ENCODE peak calls at places on chromosome 2, in eight cellular contexts. One of them, this sample, is unnamed.

GRCh38 chr2:19933351-19933981 is 31.7 kb upstream of the TTC32 start:
- DNase-seq in fibroblast of mammary gland: peak; percentile 63
- DNase-seq in tibial nerve: no peak
- DNase-seq in mammary epithelial cell: peak; percentile 56
- DNase-seq in fibroblast of the aortic adventitia: peak; percentile 67
- DNase-seq in BJ: peak; percentile 30
- DNase-seq in choroid plexus epithelial cell: peak; percentile 94
- DNase-seq in A673: peak; percentile 75
- DNase-seq in this sample: peak; percentile 72

GRCh38 chr2:88100489-88100858 is 27.4 kb downstream of the FABP1 start:
- DNase-seq in fibroblast of the aortic adventitia: no peak
- DNase-seq in BJ: no peak
- DNase-seq in mammary epithelial cell: no peak
- DNase-seq in fibroblast of mammary gland: no peak
- DNase-seq in A673: no peak
- DNase-seq in tibial nerve: no peak
- DNase-seq in choroid plexus epithelial cell: no peak
- DNase-seq in this sample: no peak

GRCh38 chr2:8926356-8926755 is 77.1 kb downstream of the MBOAT2 start:
- DNase-seq in fibroblast of the aortic adventitia: no peak
- DNase-seq in BJ: no peak
- DNase-seq in mammary epithelial cell: no peak
- DNase-seq in fibroblast of mammary gland: no peak
- DNase-seq in choroid plexus epithelial cell: no peak
- DNase-seq in tibial nerve: no peak
- DNase-seq in A673: no peak
- DNase-seq in this sample: no peak

GRCh38 chr2:199757466-199757865 is 93.5 kb downstream of the FTCDNL1 start:
- DNase-seq in A673: peak; percentile 10
- DNase-seq in tibial nerve: no peak
- DNase-seq in fibroblast of mammary gland: peak; percentile 18
- DNase-seq in mammary epithelial cell: no peak
- DNase-seq in fibroblast of the aortic adventitia: peak; percentile 25
- DNase-seq in BJ: no peak
- DNase-seq in choroid plexus epithelial cell: no peak
- DNase-seq in this sample: peak; percentile 38

GRCh38 chr2:10414000-10414451 is 34.1 kb downstream of the ODC1 start:
- DNase-seq in fibroblast of mammary gland: no peak
- DNase-seq in A673: no peak
- DNase-seq in choroid plexus epithelial cell: peak; percentile 64
- DNase-seq in BJ: no peak
- DNase-seq in mammary epithelial cell: peak; percentile 64
- DNase-seq in fibroblast of the aortic adventitia: peak; percentile 33
- DNase-seq in tibial nerve: no peak
- DNase-seq in this sample: peak; percentile 48

GRCh38 chr2:159600752-159601151 is 15.6 kb downstream of the BAZ2B start:
- DNase-seq in choroid plexus epithelial cell: peak; percentile 69
- DNase-seq in A673: no peak
- DNase-seq in fibroblast of mammary gland: peak; percentile 72
- DNase-seq in fibroblast of the aortic adventitia: peak; percentile 53
- DNase-seq in mammary epithelial cell: peak; percentile 90
- DNase-seq in BJ: no peak
- DNase-seq in tibial nerve: no peak
- DNase-seq in this sample: peak; percentile 46

GRCh38 chr2:236166781-236167296 is 1.3 kb downstream of the GBX2 start:
- DNase-seq in fibroblast of mammary gland: no peak
- DNase-seq in BJ: no peak
- DNase-seq in choroid plexus epithelial cell: no peak
- DNase-seq in tibial nerve: no peak
- DNase-seq in fibroblast of the aortic adventitia: no peak
- DNase-seq in mammary epithelial cell: no peak
- DNase-seq in A673: no peak
- DNase-seq in this sample: no peak

GRCh38 chr2:222087998-222088397 is 210.8 kb downstream of the PAX3 start:
- DNase-seq in fibroblast of mammary gland: no peak
- DNase-seq in A673: no peak
- DNase-seq in mammary epithelial cell: no peak
- DNase-seq in tibial nerve: no peak
- DNase-seq in choroid plexus epithelial cell: no peak
- DNase-seq in fibroblast of the aortic adventitia: no peak
- DNase-seq in BJ: no peak
- DNase-seq in this sample: no peak

GRCh38 chr2:195543063-195543462 is 114.0 kb upstream of the SLC39A10 start:
- DNase-seq in tibial nerve: no peak
- DNase-seq in BJ: no peak
- DNase-seq in choroid plexus epithelial cell: no peak
- DNase-seq in mammary epithelial cell: no peak
- DNase-seq in fibroblast of the aortic adventitia: no peak
- DNase-seq in fibroblast of mammary gland: no peak
- DNase-seq in A673: no peak
- DNase-seq in this sample: no peak

GRCh38 chr2:172442072-172442895 is 14.9 kb downstream of the ITGA6 start:
- DNase-seq in A673: no peak
- DNase-seq in tibial nerve: no peak
- DNase-seq in mammary epithelial cell: peak; percentile 100
- DNase-seq in choroid plexus epithelial cell: peak; percentile 75
- DNase-seq in fibroblast of mammary gland: peak; percentile 90
- DNase-seq in BJ: peak; percentile 83
- DNase-seq in fibroblast of the aortic adventitia: peak; percentile 92
- DNase-seq in this sample: peak; percentile 96

GRCh38 chr2:219459460-219460311 is 25.0 kb downstream of the SPEG start:
- DNase-seq in BJ: no peak
- DNase-seq in fibroblast of mammary gland: peak; percentile 61
- DNase-seq in mammary epithelial cell: peak; percentile 30
- DNase-seq in choroid plexus epithelial cell: peak; percentile 62
- DNase-seq in tibial nerve: peak; percentile 40
- DNase-seq in fibroblast of the aortic adventitia: peak; percentile 62
- DNase-seq in A673: peak; percentile 38
- DNase-seq in this sample: peak; percentile 52

DNA sequence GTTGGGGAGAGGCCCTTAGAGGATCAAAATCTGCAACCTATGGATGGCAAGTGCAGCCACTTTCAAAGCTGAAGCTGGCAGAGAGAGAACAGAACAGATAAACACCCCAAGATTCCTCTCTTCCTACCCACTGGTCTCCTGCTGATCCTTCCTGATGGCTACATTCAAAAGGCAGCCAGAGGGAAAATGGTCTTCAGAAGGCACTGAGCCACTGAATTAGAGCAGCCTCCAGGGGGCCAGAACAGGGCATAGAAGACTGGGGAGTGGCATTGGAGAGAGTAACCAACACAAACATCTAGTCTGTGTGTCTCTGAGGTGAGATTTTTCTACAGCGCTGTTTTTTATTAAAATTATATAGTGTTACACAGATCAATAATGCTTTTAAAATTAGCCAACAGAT is 432.6 kb downstream of the PARD3B start:
- DNase-seq in A673: peak; percentile 18
- DNase-seq in BJ: no peak
- DNase-seq in choroid plexus epithelial cell: no peak
- DNase-seq in fibroblast of the aortic adventitia: no peak
- DNase-seq in fibroblast of mammary gland: no peak
- DNase-seq in tibial nerve: no peak
- DNase-seq in mammary epithelial cell: no peak
- DNase-seq in this sample: no peak
- TF ChIP-seq CTCF in A673: no peak
- TF ChIP-seq CTCF in BJ: no peak
- TF ChIP-seq CTCF in choroid plexus epithelial cell: peak; percentile 6
- TF ChIP-seq CTCF in fibroblast of the aortic adventitia: no peak
- TF ChIP-seq CTCF in fibroblast of mammary gland: no peak
- TF ChIP-seq CTCF in tibial nerve: no peak
- TF ChIP-seq CTCF in mammary epithelial cell: no peak
- TF ChIP-seq CTCF in this sample: no peak

GRCh38 chr2:74497777-74498499 is 1.5 kb downstream of the LBX2 start:
- DNase-seq in mammary epithelial cell: no peak
- DNase-seq in BJ: no peak
- DNase-seq in fibroblast of mammary gland: no peak
- DNase-seq in choroid plexus epithelial cell: no peak
- DNase-seq in A673: no peak
- DNase-seq in fibroblast of the aortic adventitia: no peak
- DNase-seq in tibial nerve: no peak
- DNase-seq in this sample: no peak
- H3K4me3 ChIP-seq in mammary epithelial cell: no peak overlapping the region
- H3K4me3 ChIP-seq in BJ: no peak overlapping the region
- H3K4me3 ChIP-seq in fibroblast of mammary gland: peak overlapping the region; percentile 37
- H3K4me3 ChIP-seq in choroid plexus epithelial cell: peak overlapping the region; percentile 35
- H3K4me3 ChIP-seq in A673: peak overlapping the region; percentile 41
- H3K4me3 ChIP-seq in fibroblast of the aortic adventitia: peak overlapping the region; percentile 49
- H3K4me3 ChIP-seq in tibial nerve: peak overlapping the region; percentile 5
- H3K4me3 ChIP-seq in this sample: peak overlapping the region; percentile 3

DNA sequence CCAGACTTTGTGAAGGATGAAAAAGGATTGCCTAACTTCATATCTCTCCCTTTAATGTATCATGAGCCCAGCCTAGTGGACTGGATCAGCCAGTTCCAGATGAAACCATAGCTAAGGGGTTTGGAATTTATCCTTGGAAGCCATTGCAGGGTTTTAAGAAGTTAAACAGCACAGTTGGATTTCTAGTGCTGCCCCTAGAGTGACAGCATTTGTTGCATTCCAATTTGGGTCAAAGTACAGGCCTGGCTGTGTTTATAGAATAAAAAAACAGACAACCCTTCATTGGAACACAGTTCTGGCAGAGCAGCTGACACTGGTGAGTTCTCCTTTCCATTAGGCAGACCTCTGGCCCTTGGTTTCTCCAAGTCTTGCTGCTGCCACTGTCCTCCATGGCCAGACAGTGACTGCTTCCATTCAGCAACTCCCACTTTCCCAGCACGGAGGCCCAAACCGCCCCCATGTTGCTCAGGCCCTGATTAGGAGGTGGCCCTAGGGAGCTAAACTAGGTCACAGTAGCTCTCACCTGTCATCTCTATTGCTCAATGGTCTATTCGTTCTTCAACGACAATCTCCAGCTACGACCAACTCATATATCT is 8.0 kb downstream of the GPR39 start:
- DNase-seq in choroid plexus epithelial cell: peak; percentile 84
- DNase-seq in fibroblast of the aortic adventitia: peak; percentile 93
- DNase-seq in fibroblast of mammary gland: peak; percentile 67
- DNase-seq in A673: no peak
- DNase-seq in BJ: peak; percentile 26
- DNase-seq in tibial nerve: peak; percentile 7
- DNase-seq in mammary epithelial cell: peak; percentile 32
- DNase-seq in this sample: peak; percentile 60
- TF ChIP-seq CTCF in choroid plexus epithelial cell: peak; percentile 27
- TF ChIP-seq CTCF in fibroblast of the aortic adventitia: peak; percentile 41
- TF ChIP-seq CTCF in fibroblast of mammary gland: peak; percentile 13
- TF ChIP-seq CTCF in A673: no peak
- TF ChIP-seq CTCF in BJ: no peak
- TF ChIP-seq CTCF in tibial nerve: no peak
- TF ChIP-seq CTCF in mammary epithelial cell: peak; percentile 33
- TF ChIP-seq CTCF in this sample: no peak

GRCh38 chr2:126358122-126358521 is 297.8 kb upstream of the GYPC start:
- DNase-seq in BJ: no peak
- DNase-seq in A673: no peak
- DNase-seq in choroid plexus epithelial cell: no peak
- DNase-seq in tibial nerve: no peak
- DNase-seq in mammary epithelial cell: no peak
- DNase-seq in fibroblast of mammary gland: no peak
- DNase-seq in fibroblast of the aortic adventitia: no peak
- DNase-seq in this sample: no peak
- H3K4me3 ChIP-seq in BJ: no peak overlapping the region
- H3K4me3 ChIP-seq in A673: no peak overlapping the region
- H3K4me3 ChIP-seq in choroid plexus epithelial cell: no peak overlapping the region
- H3K4me3 ChIP-seq in tibial nerve: no peak overlapping the region
- H3K4me3 ChIP-seq in mammary epithelial cell: no peak overlapping the region
- H3K4me3 ChIP-seq in fibroblast of mammary gland: no peak overlapping the region
- H3K4me3 ChIP-seq in fibroblast of the aortic adventitia: no peak overlapping the region
- H3K4me3 ChIP-seq in this sample: no peak overlapping the region

GRCh38 chr2:27154481-27154880 is 5.7 kb downstream of the TCF23 start:
- DNase-seq in choroid plexus epithelial cell: no peak
- DNase-seq in tibial nerve: no peak
- DNase-seq in fibroblast of the aortic adventitia: no peak
- DNase-seq in fibroblast of mammary gland: no peak
- DNase-seq in mammary epithelial cell: no peak
- DNase-seq in A673: no peak
- DNase-seq in BJ: no peak
- DNase-seq in this sample: no peak

GRCh38 chr2:27150639-27151230 is 1.9 kb downstream of the TCF23 start:
- DNase-seq in tibial nerve: no peak
- DNase-seq in choroid plexus epithelial cell: no peak
- DNase-seq in fibroblast of mammary gland: no peak
- DNase-seq in fibroblast of the aortic adventitia: no peak
- DNase-seq in mammary epithelial cell: no peak
- DNase-seq in A673: no peak
- DNase-seq in BJ: no peak
- DNase-seq in this sample: no peak

GRCh38 chr2:27149575-27150405 is 986 bp downstream of the TCF23 start:
- DNase-seq in choroid plexus epithelial cell: no peak
- DNase-seq in fibroblast of mammary gland: no peak
- DNase-seq in BJ: no peak
- DNase-seq in A673: no peak
- DNase-seq in fibroblast of the aortic adventitia: no peak
- DNase-seq in tibial nerve: no peak
- DNase-seq in mammary epithelial cell: no peak
- DNase-seq in this sample: no peak

GRCh38 chr2:27152796-27153464 is 4.1 kb downstream of the TCF23 start:
- DNase-seq in A673: no peak
- DNase-seq in fibroblast of mammary gland: peak; percentile 55
- DNase-seq in tibial nerve: no peak
- DNase-seq in choroid plexus epithelial cell: no peak
- DNase-seq in mammary epithelial cell: peak; percentile 73
- DNase-seq in BJ: no peak
- DNase-seq in fibroblast of the aortic adventitia: peak; percentile 14
- DNase-seq in this sample: no peak

DNA sequence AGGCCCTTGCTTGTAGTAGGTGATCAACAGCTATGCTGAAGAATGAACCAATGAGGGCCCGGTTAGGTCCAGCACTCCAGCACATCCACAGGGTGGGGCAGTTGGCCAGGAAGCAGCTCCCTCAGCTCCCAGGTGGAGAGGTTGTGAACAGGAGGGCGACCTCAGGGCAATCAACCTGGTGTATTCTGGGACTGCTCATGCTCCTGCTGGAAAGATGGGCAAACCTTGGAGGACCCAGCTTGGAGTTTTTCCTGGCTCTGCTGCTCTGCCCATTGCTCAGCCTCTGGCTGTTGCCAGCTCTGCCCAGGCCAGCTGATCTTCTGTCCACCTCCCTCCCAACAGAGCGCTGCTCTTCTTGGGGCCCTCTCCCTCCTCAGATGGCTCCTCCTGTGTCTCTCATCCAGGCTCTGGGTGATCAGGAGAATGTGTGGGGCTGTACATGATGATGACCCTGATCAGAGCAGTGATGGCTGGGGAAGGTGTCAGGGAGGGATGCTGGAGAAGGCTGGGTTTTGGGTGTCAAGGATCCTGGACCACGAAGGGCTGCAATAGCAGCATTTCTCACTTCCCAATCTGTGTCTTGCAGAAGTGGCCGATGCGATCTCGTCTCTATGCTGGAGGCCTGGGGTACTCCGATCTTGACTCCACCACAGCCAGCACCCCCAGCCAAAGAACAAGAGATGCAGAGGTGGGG is 3.4 kb downstream of the TCF23 start:
- DNase-seq in BJ: no peak
- DNase-seq in mammary epithelial cell: peak; percentile 19
- DNase-seq in A673: no peak
- DNase-seq in tibial nerve: no peak
- DNase-seq in fibroblast of the aortic adventitia: no peak
- DNase-seq in choroid plexus epithelial cell: no peak
- DNase-seq in fibroblast of mammary gland: no peak
- DNase-seq in this sample: no peak
- TF ChIP-seq CTCF in BJ: no peak
- TF ChIP-seq CTCF in mammary epithelial cell: peak; percentile 12
- TF ChIP-seq CTCF in A673: no peak
- TF ChIP-seq CTCF in tibial nerve: no peak
- TF ChIP-seq CTCF in fibroblast of the aortic adventitia: no peak
- TF ChIP-seq CTCF in choroid plexus epithelial cell: no peak
- TF ChIP-seq CTCF in fibroblast of mammary gland: no peak
- TF ChIP-seq CTCF in this sample: no peak